ENCODE peak calls at places on chromosomes 6 and 20, in five cellular contexts. One of them, this sample, is unnamed. For H3K27me3, the result is how much of the 10 kb centered on the place peaks cover.

GRCh38 chr6:127051571-127052260 is 66.8 kb upstream of the RSPO3 start:
- DNase-seq in IMR-90: peak
- DNase-seq in GM23338: no peak
- DNase-seq in PC-3: no peak
- DNase-seq in GM23248: peak
- DNase-seq in this sample: no peak

GRCh38 chr6:31538805-31539400 is 2.9 kb downstream of the DDX39B start:
- DNase-seq in IMR-90: no peak
- DNase-seq in GM23338: no peak
- DNase-seq in PC-3: no peak
- DNase-seq in GM23248: no peak
- DNase-seq in this sample: no peak

GRCh38 chr20:31496761-31497295 is 17.4 kb upstream of the HM13 start:
- DNase-seq in IMR-90: no peak
- DNase-seq in GM23338: no peak
- DNase-seq in PC-3: no peak
- DNase-seq in GM23248: peak
- DNase-seq in this sample: no peak

GRCh38 chr6:64428186-64428585 is 792.6 kb downstream of the PHF3 start:
- DNase-seq in IMR-90: no peak
- DNase-seq in GM23338: no peak
- DNase-seq in PC-3: no peak
- DNase-seq in GM23248: no peak
- DNase-seq in this sample: no peak

GRCh38 chr6:26394289-26394688 is 7.8 kb upstream of the BTN3A1 start:
- DNase-seq in IMR-90: peak
- DNase-seq in GM23338: no peak
- DNase-seq in PC-3: peak
- DNase-seq in GM23248: peak
- DNase-seq in this sample: no peak

GRCh38 chr6:11271228-11271627 is 38.8 kb upstream of the NEDD9 start:
- DNase-seq in IMR-90: no peak
- DNase-seq in GM23338: no peak
- DNase-seq in PC-3: no peak
- DNase-seq in GM23248: no peak
- DNase-seq in this sample: no peak

GRCh38 chr6:168107191-168107940 is 28.4 kb upstream of the FRMD1 start:
- DNase-seq in IMR-90: no peak
- DNase-seq in GM23338: no peak
- DNase-seq in PC-3: no peak
- DNase-seq in GM23248: peak
- DNase-seq in this sample: no peak

GRCh38 chr6:28124971-28125353 is 553 bp downstream of the ZSCAN16 start:
- DNase-seq in IMR-90: no peak
- DNase-seq in GM23338: no peak
- DNase-seq in PC-3: no peak
- DNase-seq in GM23248: no peak
- DNase-seq in this sample: no peak

GRCh38 chr6:15874821-15875220 is 212.0 kb upstream of the DTNBP1 start:
- DNase-seq in IMR-90: peak
- DNase-seq in GM23338: no peak
- DNase-seq in PC-3: peak
- DNase-seq in GM23248: peak
- DNase-seq in this sample: no peak

GRCh38 chr6:36841756-36842155 is 2.5 kb upstream of the CPNE5 start:
- DNase-seq in IMR-90: no peak
- DNase-seq in GM23338: no peak
- DNase-seq in PC-3: no peak
- DNase-seq in GM23248: no peak
- DNase-seq in this sample: no peak
- H3K27me3 ChIP-seq in IMR-90: under half
- H3K27me3 ChIP-seq in GM23338: half or more
- H3K27me3 ChIP-seq in PC-3: under half
- H3K27me3 ChIP-seq in GM23248: under half
- H3K27me3 ChIP-seq in this sample: under half

DNA sequence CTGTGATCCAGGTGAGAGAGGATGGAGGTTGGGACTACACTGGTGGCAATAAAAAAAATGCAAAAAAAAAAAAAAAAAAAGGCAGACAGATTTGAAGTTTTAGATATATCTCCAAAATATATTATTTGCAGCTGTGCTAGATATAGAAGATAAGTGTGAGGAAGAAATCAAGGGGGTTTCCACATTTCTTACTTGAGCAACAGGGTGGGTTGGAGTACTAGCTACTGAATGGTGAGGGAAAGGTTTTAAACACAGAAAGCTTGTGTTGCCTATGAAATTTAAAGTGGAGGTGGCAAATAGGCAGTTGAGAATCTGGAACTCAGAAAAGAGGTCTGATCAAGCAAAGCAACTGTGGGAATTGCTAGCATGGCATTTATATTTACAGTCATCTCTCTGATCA is 59.9 kb upstream of the GNRH2 start:
- DNase-seq in IMR-90: no peak
- DNase-seq in GM23338: no peak
- DNase-seq in PC-3: no peak
- DNase-seq in GM23248: no peak
- DNase-seq in this sample: no peak
- H3K4me3 ChIP-seq in IMR-90: no peak
- H3K4me3 ChIP-seq in GM23338: no peak
- H3K4me3 ChIP-seq in PC-3: no peak
- H3K4me3 ChIP-seq in GM23248: no peak
- H3K4me3 ChIP-seq in this sample: no peak

DNA sequence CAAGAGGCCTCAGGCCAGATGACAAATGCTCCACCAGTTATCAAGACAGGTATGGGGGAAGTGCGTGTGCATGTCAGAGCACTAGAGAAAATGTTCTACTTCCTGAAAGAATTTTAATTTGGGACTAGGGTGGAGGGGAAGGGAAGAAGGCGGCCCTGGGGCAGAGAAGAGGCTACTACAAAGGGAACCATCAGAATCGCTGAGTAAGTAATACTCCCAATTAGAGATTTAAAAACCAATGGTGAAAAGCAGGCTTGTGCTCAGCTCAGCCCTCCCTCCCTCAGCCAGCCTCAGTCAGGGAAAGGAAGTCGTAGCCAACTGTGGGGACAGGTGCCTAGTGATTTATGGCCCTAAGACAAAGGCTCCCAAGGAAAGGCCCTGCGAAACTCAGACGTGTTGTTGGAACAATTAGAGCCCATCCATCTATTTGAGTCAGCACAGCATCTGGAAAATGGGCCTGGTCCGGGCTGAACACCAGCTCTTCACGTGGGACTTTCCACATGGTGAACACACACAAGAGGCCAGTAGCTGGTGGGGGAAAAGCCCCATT is 15.0 kb upstream of the MAFB start:
- DNase-seq in IMR-90: no peak
- DNase-seq in GM23338: no peak
- DNase-seq in PC-3: no peak
- DNase-seq in GM23248: no peak
- DNase-seq in this sample: no peak
- H2AFZ ChIP-seq in IMR-90: no peak
- H2AFZ ChIP-seq in GM23338: no peak
- H2AFZ ChIP-seq in PC-3: no peak
- H2AFZ ChIP-seq in GM23248: no peak
- H2AFZ ChIP-seq in this sample: no peak

DNA sequence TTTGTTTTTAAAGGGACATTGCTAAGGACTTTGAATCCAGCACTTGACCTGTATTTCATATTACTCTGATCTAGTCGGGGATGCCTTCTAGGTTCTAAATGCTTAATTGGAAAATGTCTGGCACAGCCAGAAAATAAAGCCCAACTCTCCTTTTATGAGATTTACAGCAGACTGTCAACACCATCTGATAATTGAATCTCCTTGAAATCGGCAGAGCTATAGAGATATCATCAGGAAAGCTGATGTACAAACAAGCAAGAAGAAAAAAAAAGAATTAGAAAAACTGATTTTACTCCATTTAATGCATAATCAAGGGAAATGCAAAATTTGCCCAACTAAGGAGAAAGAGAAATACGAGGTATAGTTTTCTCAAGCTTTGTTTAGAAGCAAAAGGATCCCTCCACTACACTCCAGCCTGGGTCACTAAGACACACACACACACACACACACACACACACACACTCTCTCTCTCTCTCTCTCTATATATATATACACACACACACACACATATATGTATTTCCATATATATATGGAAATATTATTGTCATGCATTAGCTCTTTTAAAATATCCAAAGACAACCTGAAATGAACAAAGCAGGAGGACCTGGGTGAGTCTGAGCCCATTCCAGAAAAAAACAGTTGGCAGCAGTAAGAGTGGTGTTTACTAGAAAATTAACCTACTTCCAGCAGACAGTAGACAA is 9.5 kb upstream of the FOXC1 start:
- DNase-seq in IMR-90: no peak
- DNase-seq in GM23338: no peak
- DNase-seq in PC-3: no peak
- DNase-seq in GM23248: no peak
- DNase-seq in this sample: no peak
- H3K27me3 ChIP-seq in IMR-90: under half
- H3K27me3 ChIP-seq in GM23338: under half
- H3K27me3 ChIP-seq in PC-3: under half
- H3K27me3 ChIP-seq in GM23248: under half
- H3K27me3 ChIP-seq in this sample: under half

GRCh38 chr20:63696628-63697356 is at the start of gene TNFRSF6B:
- DNase-seq in IMR-90: no peak
- DNase-seq in GM23338: no peak
- DNase-seq in PC-3: peak
- DNase-seq in GM23248: peak
- DNase-seq in this sample: no peak
- H3K4me3 ChIP-seq in IMR-90: no peak
- H3K4me3 ChIP-seq in GM23338: peak
- H3K4me3 ChIP-seq in PC-3: peak
- H3K4me3 ChIP-seq in GM23248: peak
- H3K4me3 ChIP-seq in this sample: no peak

DNA sequence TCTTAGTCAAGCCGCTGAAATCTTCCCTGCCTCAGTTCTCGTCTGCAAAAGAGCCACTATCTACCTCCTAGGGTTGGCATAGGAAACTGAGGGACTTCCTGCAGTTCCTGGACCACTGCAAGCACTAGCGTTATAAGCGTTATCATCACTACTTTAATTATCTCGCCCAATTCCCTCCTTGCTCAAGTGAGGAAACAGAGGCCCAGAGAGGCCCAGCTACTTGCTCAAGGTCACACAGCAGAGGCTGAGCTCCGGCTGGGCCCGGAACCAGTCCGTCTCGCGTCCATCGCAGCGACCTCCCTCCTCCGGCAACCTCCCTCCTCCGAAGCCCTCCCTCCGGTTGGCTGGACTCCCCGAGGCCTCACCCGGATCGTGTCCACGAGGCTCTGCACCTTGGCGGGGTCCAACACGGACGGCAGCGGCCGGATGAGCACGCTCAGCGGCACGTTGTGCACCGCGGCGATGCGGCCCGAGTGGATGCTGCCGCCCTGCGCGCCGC is 340 bp downstream of the SRXN1 start:
- DNase-seq in IMR-90: peak
- DNase-seq in GM23338: no peak
- DNase-seq in PC-3: peak
- DNase-seq in GM23248: peak
- DNase-seq in this sample: no peak
- H2AFZ ChIP-seq in IMR-90: peak
- H2AFZ ChIP-seq in GM23338: peak
- H2AFZ ChIP-seq in PC-3: peak
- H2AFZ ChIP-seq in GM23248: peak
- H2AFZ ChIP-seq in this sample: no peak

GRCh38 chr20:46264391-46265266 is 43.7 kb downstream of the CDH22 start:
- DNase-seq in IMR-90: no peak
- DNase-seq in GM23338: no peak
- DNase-seq in PC-3: no peak
- DNase-seq in GM23248: no peak
- DNase-seq in this sample: no peak
- H3K27me3 ChIP-seq in IMR-90: under half
- H3K27me3 ChIP-seq in GM23338: under half
- H3K27me3 ChIP-seq in PC-3: under half
- H3K27me3 ChIP-seq in GM23248: under half
- H3K27me3 ChIP-seq in this sample: under half